ENCODE peak calls at places on chromosomes 16 and 17, in ten cellular contexts. G is uterus, L is lower leg skin, C is transverse colon, P is ovary, V is HCT116, B is right lobe of liver, A is adrenal gland, O is gastrocnemius medialis, U is testis. R is an unnamed sample.
A peak's percentile ranks its signal among the peaks of the same experiment; 100 is the strongest.

GRCh38 chr16:29662729-29663019 is 373 bp upstream of the SPN start:
- DNase-seq in C (peak; percentile 35), O (no peak), U (no peak), G (no peak), P (no peak), V (no peak), A (no peak), L (no peak), B (no peak), R (no peak)

GRCh38 chr17:80978499-80979497 is 12.8 kb upstream of the CHMP6 start:
- DNase-seq in P (no peak), O (no peak), L (no peak), G (no peak), V (no peak), C (no peak), A (no peak), B (no peak), U (no peak), R (no peak)

GRCh38 chr17:51860934-51861561 is 297.5 kb downstream of the CA10 start:
- DNase-seq in P (no peak), U (peak; percentile 74), G (no peak), L (no peak), V (peak; percentile 18), B (peak; percentile 50), O (no peak), A (peak; percentile 18), C (peak; percentile 47), R (peak; percentile 43)

GRCh38 chr17:77458202-77459017 is 317.6 kb downstream of the SEC14L1 start:
- DNase-seq in L (no peak), A (no peak), G (no peak), V (no peak), P (no peak), U (no peak), O (no peak), B (no peak), C (no peak), R (no peak)

GRCh38 chr16:56961386-56961785 is 364 bp upstream of the CETP start:
- DNase-seq in L (no peak), G (no peak), B (no peak), U (no peak), C (no peak), O (no peak), A (no peak), P (no peak), V (no peak), R (no peak)

GRCh38 chr17:83192161-83192788 is 112.9 kb downstream of the METRNL start:
- DNase-seq in L (peak; percentile 66), B (peak; percentile 42), G (peak; percentile 11), P (peak; percentile 10), C (peak; percentile 6), A (no peak), O (peak; percentile 77), V (no peak), U (peak; percentile 45), R (no peak)

GRCh38 chr17:34644941-34645550 is 65.7 kb downstream of the TMEM132E start:
- DNase-seq in B (no peak), A (no peak), C (no peak), G (no peak), O (no peak), U (no peak), P (no peak), V (no peak), L (no peak), R (no peak)

GRCh38 chr17:75619506-75620431 is 13.5 kb upstream of the SMIM5 start:
- DNase-seq in U (no peak), A (no peak), V (no peak), P (no peak), G (no peak), B (no peak), L (no peak), C (no peak), O (no peak), R (peak; percentile 65)

GRCh38 chr16:19859603-19860002 is 25.0 kb downstream of the GPRC5B start:
- DNase-seq in B (no peak), O (no peak), C (no peak), U (no peak), A (no peak), V (no peak), L (no peak), G (no peak), P (no peak), R (no peak)

GRCh38 chr17:31596382-31597323 is 205.2 kb downstream of the RAB11FIP4 start:
- DNase-seq in B (no peak), O (peak; percentile 94), A (peak; percentile 88), C (peak; percentile 50), G (peak; percentile 69), P (no peak), L (peak; percentile 75), V (peak; percentile 77), U (peak; percentile 19), R (peak; percentile 77)

GRCh38 chr16:5065368-5065767 is 388 bp downstream of the C16orf89 start:
- DNase-seq in L (no peak), V (no peak), U (no peak), A (no peak), G (no peak), O (no peak), P (no peak), C (no peak), B (no peak), R (no peak)

GRCh38 chr16:23941025-23941424 is 105.2 kb downstream of the PRKCB start:
- DNase-seq in C (no peak), A (no peak), P (no peak), U (no peak), G (no peak), O (no peak), L (no peak), B (no peak), V (no peak), R (no peak)
- TF ChIP-seq POLR2A in C (no peak), A (no peak), P (no peak), U (no peak), G (no peak), O (no peak), L (no peak), B (no peak), V (no peak), R (no peak)

GRCh38 chr16:73308776-73309175 is 260.8 kb upstream of the ZFHX3 start:
- DNase-seq in A (no peak), L (no peak), O (no peak), B (no peak), P (no peak), G (no peak), V (no peak), U (no peak), C (no peak), R (no peak)

GRCh38 chr16:73304008-73304814 is 256.3 kb upstream of the ZFHX3 start:
- DNase-seq in U (no peak), B (no peak), P (no peak), O (no peak), L (no peak), C (no peak), V (no peak), G (no peak), A (no peak), R (no peak)

GRCh38 chr16:73301984-73302383 is 254.1 kb upstream of the ZFHX3 start:
- DNase-seq in B (no peak), A (no peak), O (no peak), U (no peak), C (no peak), G (no peak), P (no peak), V (no peak), L (no peak), R (no peak)

GRCh38 chr16:73302942-73303341 is 255.0 kb upstream of the ZFHX3 start:
- DNase-seq in B (no peak), P (no peak), L (no peak), U (no peak), V (no peak), O (no peak), C (no peak), A (no peak), G (no peak), R (no peak)

DNA sequence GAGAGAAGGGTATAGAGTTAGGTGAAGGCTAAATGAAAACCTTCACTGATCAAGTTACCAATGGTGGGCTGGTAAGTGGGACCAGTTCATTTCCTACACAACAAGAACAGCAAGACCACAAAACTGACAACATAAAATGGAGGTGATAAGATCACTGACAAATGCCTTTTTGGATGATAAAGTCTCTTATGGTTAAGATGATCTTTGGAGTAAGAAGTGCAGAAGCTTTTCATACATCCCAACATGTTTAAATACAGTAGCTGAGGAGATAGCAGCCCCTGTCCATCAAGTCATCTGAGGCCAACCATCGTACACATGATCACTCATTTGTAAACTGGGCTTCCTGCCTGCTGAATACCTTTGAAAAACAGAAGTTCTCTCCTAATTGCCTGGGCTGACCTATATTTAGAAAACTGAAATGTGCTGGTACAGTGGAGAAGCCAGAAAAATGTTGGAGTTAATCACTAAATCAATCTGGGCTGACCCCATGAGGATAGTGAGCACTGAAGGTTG is 259.0 kb upstream of the ZFHX3 start:
- DNase-seq in V (no peak), P (no peak), A (no peak), U (no peak), B (no peak), G (no peak), L (no peak), O (no peak), C (no peak), R (no peak)
- TF ChIP-seq POLR2A in V (no peak), P (no peak), A (no peak), U (no peak), B (no peak), G (no peak), L (no peak), O (no peak), C (no peak), R (no peak)

DNA sequence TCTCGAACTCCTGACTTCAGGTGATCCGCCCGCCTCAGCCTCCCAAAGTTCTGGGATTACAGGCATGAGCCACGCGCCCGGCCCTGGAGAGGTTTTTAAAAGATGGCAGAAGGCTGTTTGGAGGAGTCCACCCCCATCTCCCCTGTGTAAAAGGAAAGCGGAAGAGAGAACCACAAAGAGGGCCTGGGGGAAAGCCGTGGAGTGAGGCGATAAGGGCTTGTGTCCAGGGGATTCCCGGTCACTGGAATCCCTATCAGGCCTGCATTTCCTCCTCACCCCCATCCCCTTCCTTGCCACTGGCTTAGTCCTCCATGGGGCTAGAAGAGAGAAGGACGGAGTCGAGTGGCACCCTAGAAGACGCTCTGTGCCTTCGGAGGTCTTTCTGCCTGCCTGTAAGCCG is at the start of gene GP1BA:
- DNase-seq in B (no peak), L (no peak), V (no peak), U (no peak), P (no peak), G (no peak), A (no peak), C (no peak), O (no peak), R (no peak)
- TF ChIP-seq POLR2A in B (no peak), L (no peak), V (no peak), U (no peak), P (no peak), G (no peak), A (no peak), C (no peak), O (no peak), R (no peak)

DNA sequence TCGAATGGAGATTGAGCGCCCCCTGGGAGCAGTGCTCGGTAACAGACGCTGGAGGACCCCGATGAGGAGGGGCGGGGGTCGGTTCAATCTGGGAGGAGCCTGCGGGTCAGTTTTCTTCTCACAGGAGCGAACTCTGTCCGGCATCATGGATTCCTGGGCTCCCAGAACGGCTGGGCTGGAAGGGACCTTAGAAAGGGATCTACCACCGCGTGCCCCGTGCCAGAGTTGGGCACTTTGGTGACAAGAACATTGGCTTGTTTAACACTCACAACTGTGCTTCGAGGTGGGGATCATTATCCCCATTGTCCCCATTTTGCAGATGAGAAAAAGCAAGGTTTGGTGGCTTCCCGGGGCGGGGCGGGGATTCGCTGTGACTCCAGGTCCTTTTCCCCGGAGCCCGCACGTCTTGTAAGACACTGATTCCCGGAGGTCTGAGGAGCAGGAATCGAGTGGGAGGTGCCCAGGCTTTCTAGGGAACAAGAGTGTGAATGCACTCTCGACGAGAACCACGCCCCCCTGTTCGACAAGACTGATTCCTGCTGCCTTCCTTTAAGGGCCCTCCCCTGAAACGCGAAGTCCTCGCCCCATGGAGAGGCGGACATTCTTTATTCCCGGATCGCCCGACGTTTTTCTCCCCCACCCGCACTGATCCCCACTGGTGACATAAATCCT is 1.5 kb upstream of the FBXL19 start:
- DNase-seq in L (peak; percentile 90), C (peak; percentile 93), O (peak; percentile 75), U (peak; percentile 94), G (peak; percentile 92), P (peak; percentile 91), A (peak; percentile 92), B (peak; percentile 88), V (peak; percentile 81), R (peak; percentile 76)
- TF ChIP-seq POLR2A in L (no peak), C (peak; percentile 52), O (no peak), U (no peak), G (no peak), P (no peak), A (no peak), B (no peak), V (no peak), R (no peak)